ENCODE peak calls at places on chromosomes 3 and 15, in six cellular contexts. F is GOT3, H is HS-27A, M is Caco-2, W is activated B cell treated with CpG ODN at 0.5 μM for 24 hours, A is GM23338. U is an unnamed sample.
A peak's percentile ranks its signal among the peaks of the same experiment; 100 is the strongest.

GRCh38 chr3:159856496-159857098 is 132.0 kb upstream of the IL12A start:
- DNase-seq in A (no peak), F (no peak), W (no peak), H (no peak), M (no peak), U (no peak)

GRCh38 chr3:71064288-71064975 is 519.1 kb downstream of the FOXP1 start:
- DNase-seq in A (peak; percentile 79), F (no peak), H (peak; percentile 46), M (peak; percentile 56), W (peak; percentile 64), U (peak; percentile 74)

GRCh38 chr3:54954019-54954418 is 26.2 kb upstream of the LRTM1 start:
- DNase-seq in F (no peak), H (peak; percentile 59), M (peak; percentile 55), A (peak; percentile 38), W (no peak), U (peak; percentile 98)

GRCh38 chr3:98553021-98553563 is 21.3 kb downstream of the GPR15 start:
- DNase-seq in W (no peak), F (no peak), H (no peak), A (no peak), M (no peak), U (no peak)

GRCh38 chr3:4613366-4613765 is 120.2 kb downstream of the ITPR1 start:
- DNase-seq in M (no peak), A (no peak), F (no peak), H (no peak), W (no peak), U (no peak)

GRCh38 chr3:10601131-10601856 is 95.9 kb upstream of the ATP2B2 start:
- DNase-seq in F (peak; percentile 17), M (no peak), A (no peak), H (no peak), W (no peak), U (no peak)

GRCh38 chr3:150495563-150496168 is 50.6 kb downstream of the SERP1 start:
- DNase-seq in M (no peak), W (no peak), F (no peak), H (peak; percentile 36), A (peak; percentile 66), U (peak; percentile 63)

GRCh38 chr15:51844747-51845426 is 15.4 kb downstream of the TMOD3 start:
- DNase-seq in A (no peak), W (no peak), F (no peak), M (no peak), H (no peak), U (no peak)

GRCh38 chr3:37770336-37770735 is 91.3 kb upstream of the CTDSPL start:
- DNase-seq in M (no peak), F (no peak), W (no peak), A (no peak), H (no peak), U (no peak)

GRCh38 chr3:137468446-137468845 is 295.7 kb upstream of the SOX14 start:
- DNase-seq in A (peak; percentile 26), W (no peak), H (no peak), M (no peak), F (no peak), U (no peak)

GRCh38 chr3:129608087-129608935 is 1.8 kb upstream of the PLXND1 start:
- DNase-seq in W (no peak), F (no peak), H (no peak), M (no peak), A (peak; percentile 78), U (peak; percentile 83)

GRCh38 chr15:66663664-66664063 is 38.4 kb upstream of the SMAD6 start:
- DNase-seq in F (no peak), A (no peak), H (no peak), W (no peak), M (no peak), U (no peak)

GRCh38 chr15:69723404-69724097 is 270.9 kb downstream of the RPLP1 start:
- DNase-seq in H (no peak), F (no peak), M (no peak), W (no peak), A (peak; percentile 55), U (no peak)

GRCh38 chr3:106514431-106514830 is 645.6 kb upstream of the CBLB start:
- DNase-seq in A (no peak), H (no peak), M (no peak), F (no peak), W (no peak), U (no peak)

GRCh38 chr3:70702132-70702531 is 389.7 kb upstream of the MDFIC2 start:
- DNase-seq in A (no peak), F (no peak), H (no peak), M (no peak), W (no peak), U (no peak)

GRCh38 chr3:186849392-186849975 is 7.0 kb downstream of the ADIPOQ start:
- DNase-seq in M (no peak), A (peak; percentile 81), W (no peak), H (no peak), F (no peak), U (peak; percentile 35)

GRCh38 chr3:156218353-156218744 is 98.0 kb downstream of the KCNAB1 start:
- DNase-seq in W (no peak), A (no peak), M (no peak), F (no peak), H (no peak), U (peak; percentile 44)

GRCh38 chr3:160677459-160677901 is 520 bp downstream of the ARL14 start:
- DNase-seq in W (no peak), H (no peak), M (peak; percentile 43), A (no peak), F (no peak), U (peak; percentile 41)

GRCh38 chr3:23078735-23079134 is 124.4 kb upstream of the UBE2E2 start:
- DNase-seq in F (no peak), H (no peak), M (no peak), W (no peak), A (peak; percentile 15), U (no peak)

GRCh38 chr15:66829551-66830131 is 127.6 kb downstream of the SMAD6 start:
- DNase-seq in A (no peak), H (no peak), W (no peak), M (no peak), F (no peak), U (no peak)

GRCh38 chr3:55089211-55089610 is 161.4 kb upstream of the LRTM1 start:
- DNase-seq in W (no peak), F (no peak), H (no peak), M (no peak), A (no peak), U (peak; percentile 51)

GRCh38 chr3:16181361-16181760 is 6.9 kb downstream of the GALNT15 start:
- DNase-seq in M (no peak), F (no peak), A (no peak), W (no peak), H (no peak), U (peak; percentile 58)

GRCh38 chr3:165868088-165868487 is 30.9 kb upstream of the BCHE start:
- DNase-seq in H (no peak), W (no peak), A (no peak), F (no peak), M (no peak), U (no peak)

GRCh38 chr3:15964605-15965061 is 166.9 kb upstream of the ANKRD28 start:
- DNase-seq in H (no peak), A (peak; percentile 40), W (no peak), F (no peak), M (no peak), U (peak; percentile 82)

GRCh38 chr3:68139897-68140296 is 485.5 kb upstream of the SUCLG2 start:
- DNase-seq in M (no peak), F (no peak), W (no peak), H (no peak), A (no peak), U (no peak)

GRCh38 chr3:185200639-185201038 is 47.8 kb upstream of the C3orf70 start:
- DNase-seq in F (no peak), H (peak; percentile 54), A (no peak), W (no peak), M (no peak), U (peak; percentile 81)

GRCh38 chr3:157190242-157190876 is 30.4 kb upstream of the CCNL1 start:
- DNase-seq in A (no peak), W (no peak), F (no peak), M (no peak), H (no peak), U (no peak)

GRCh38 chr3:169764453-169765280 is at the start of gene TERC:
- DNase-seq in H (no peak), A (peak; percentile 96), M (peak; percentile 95), F (peak; percentile 90), W (peak; percentile 78), U (peak; percentile 91)

GRCh38 chr3:66475386-66476020 is 25.3 kb downstream of the LRIG1 start:
- DNase-seq in F (no peak), W (no peak), M (no peak), H (no peak), A (no peak), U (no peak)

GRCh38 chr3:139222100-139222657 is 121.6 kb upstream of the MRPS22 start:
- DNase-seq in W (no peak), M (no peak), F (no peak), A (no peak), H (no peak), U (no peak)

GRCh38 chr3:58404396-58404795 is 29.2 kb downstream of the PDHB start:
- DNase-seq in H (no peak), F (no peak), W (no peak), A (no peak), M (no peak), U (peak; percentile 66)

GRCh38 chr15:100112636-100113305 is 229.0 kb downstream of the ADAMTS17 start:
- DNase-seq in F (no peak), A (no peak), M (no peak), W (no peak), H (no peak), U (no peak)

GRCh38 chr15:54082836-54083492 is 104.7 kb downstream of the UNC13C start:
- DNase-seq in W (no peak), F (no peak), M (no peak), A (peak; percentile 40), H (no peak), U (no peak)

GRCh38 chr3:52851348-52851747 is 16.5 kb upstream of the MUSTN1 start:
- DNase-seq in F (no peak), A (peak; percentile 83), W (no peak), H (no peak), M (peak; percentile 54), U (peak; percentile 64)

GRCh38 chr3:52023101-52023770 is 27.5 kb upstream of the RPL29 start:
- DNase-seq in W (no peak), H (no peak), F (no peak), A (no peak), M (no peak), U (no peak)